ENCODE peak calls at places on chromosomes 13 and 19, in seven cellular contexts. One of them, this sample, is unnamed.

GRCh38 chr13:76512676-76513277 is 373.4 kb downstream of the KCTD12 start:
- DNase-seq in pancreas: no peak
- DNase-seq in CD4-positive, alpha-beta memory T cell: no peak
- DNase-seq in psoas muscle: no peak
- DNase-seq in GM06990: no peak
- DNase-seq in K562: no peak
- DNase-seq in neuronal stem cell: no peak
- DNase-seq in this sample: no peak

GRCh38 chr19:55253842-55254624 is 4.8 kb downstream of the PPP6R1 start:
- DNase-seq in pancreas: no peak
- DNase-seq in CD4-positive, alpha-beta memory T cell: peak; percentile 80
- DNase-seq in psoas muscle: no peak
- DNase-seq in GM06990: peak; percentile 87
- DNase-seq in K562: no peak
- DNase-seq in neuronal stem cell: no peak
- DNase-seq in this sample: no peak

GRCh38 chr19:10911579-10912363 is 16.7 kb downstream of the YIPF2 start:
- DNase-seq in pancreas: no peak
- DNase-seq in CD4-positive, alpha-beta memory T cell: no peak
- DNase-seq in psoas muscle: no peak
- DNase-seq in GM06990: no peak
- DNase-seq in K562: no peak
- DNase-seq in neuronal stem cell: no peak
- DNase-seq in this sample: no peak

GRCh38 chr19:11848594-11849263 is at the start of gene ZNF439:
- DNase-seq in pancreas: peak; percentile 91
- DNase-seq in CD4-positive, alpha-beta memory T cell: peak; percentile 85
- DNase-seq in psoas muscle: peak; percentile 89
- DNase-seq in GM06990: peak; percentile 84
- DNase-seq in K562: peak; percentile 22
- DNase-seq in neuronal stem cell: peak; percentile 26
- DNase-seq in this sample: peak; percentile 82

GRCh38 chr13:28538932-28539331 is 44.0 kb upstream of the FLT1 start:
- DNase-seq in pancreas: no peak
- DNase-seq in CD4-positive, alpha-beta memory T cell: no peak
- DNase-seq in psoas muscle: no peak
- DNase-seq in GM06990: no peak
- DNase-seq in K562: peak; percentile 66
- DNase-seq in neuronal stem cell: no peak
- DNase-seq in this sample: no peak

GRCh38 chr13:36526897-36527296 is 94.6 kb downstream of the CCNA1 start:
- DNase-seq in pancreas: no peak
- DNase-seq in CD4-positive, alpha-beta memory T cell: no peak
- DNase-seq in psoas muscle: no peak
- DNase-seq in GM06990: no peak
- DNase-seq in K562: no peak
- DNase-seq in neuronal stem cell: no peak
- DNase-seq in this sample: no peak

GRCh38 chr13:20908714-20909497 is 6.4 kb upstream of the XPO4 start:
- DNase-seq in pancreas: no peak
- DNase-seq in CD4-positive, alpha-beta memory T cell: no peak
- DNase-seq in psoas muscle: no peak
- DNase-seq in GM06990: no peak
- DNase-seq in K562: no peak
- DNase-seq in neuronal stem cell: no peak
- DNase-seq in this sample: no peak

GRCh38 chr13:65656740-65657329 is 1573.3 kb downstream of the PCDH9 start:
- DNase-seq in pancreas: no peak
- DNase-seq in CD4-positive, alpha-beta memory T cell: no peak
- DNase-seq in psoas muscle: no peak
- DNase-seq in GM06990: no peak
- DNase-seq in K562: no peak
- DNase-seq in neuronal stem cell: no peak
- DNase-seq in this sample: no peak

GRCh38 chr13:62320129-62320724 is 904.6 kb upstream of the PCDH20 start:
- DNase-seq in pancreas: no peak
- DNase-seq in CD4-positive, alpha-beta memory T cell: no peak
- DNase-seq in psoas muscle: no peak
- DNase-seq in GM06990: peak; percentile 25
- DNase-seq in K562: peak; percentile 1
- DNase-seq in neuronal stem cell: peak; percentile 35
- DNase-seq in this sample: no peak

GRCh38 chr13:45046445-45046844 is 57.1 kb downstream of the GPALPP1 start:
- DNase-seq in pancreas: no peak
- DNase-seq in CD4-positive, alpha-beta memory T cell: no peak
- DNase-seq in psoas muscle: no peak
- DNase-seq in GM06990: no peak
- DNase-seq in K562: no peak
- DNase-seq in neuronal stem cell: no peak
- DNase-seq in this sample: no peak

GRCh38 chr19:1847684-1848398 is 442 bp downstream of the REXO1 start:
- DNase-seq in pancreas: no peak
- DNase-seq in CD4-positive, alpha-beta memory T cell: no peak
- DNase-seq in psoas muscle: peak; percentile 40
- DNase-seq in GM06990: no peak
- DNase-seq in K562: peak; percentile 74
- DNase-seq in neuronal stem cell: no peak
- DNase-seq in this sample: no peak

GRCh38 chr19:12723643-12724426 is at the start of gene TNPO2:
- DNase-seq in pancreas: no peak
- DNase-seq in CD4-positive, alpha-beta memory T cell: peak; percentile 59
- DNase-seq in psoas muscle: peak; percentile 53
- DNase-seq in GM06990: peak; percentile 74
- DNase-seq in K562: peak; percentile 91
- DNase-seq in neuronal stem cell: peak; percentile 76
- DNase-seq in this sample: no peak

GRCh38 chr13:20431080-20431479 is 94.6 kb downstream of the CRYL1 start:
- DNase-seq in pancreas: no peak
- DNase-seq in CD4-positive, alpha-beta memory T cell: no peak
- DNase-seq in psoas muscle: no peak
- DNase-seq in GM06990: no peak
- DNase-seq in K562: no peak
- DNase-seq in neuronal stem cell: no peak
- DNase-seq in this sample: no peak

GRCh38 chr19:17107546-17108452 is 32.2 kb downstream of the MYO9B start:
- DNase-seq in pancreas: peak; percentile 71
- DNase-seq in CD4-positive, alpha-beta memory T cell: no peak
- DNase-seq in psoas muscle: peak; percentile 93
- DNase-seq in GM06990: peak; percentile 62
- DNase-seq in K562: no peak
- DNase-seq in neuronal stem cell: no peak
- DNase-seq in this sample: peak; percentile 96

GRCh38 chr13:23621316-23621645 is 51.1 kb downstream of the TNFRSF19 start:
- DNase-seq in pancreas: no peak
- DNase-seq in CD4-positive, alpha-beta memory T cell: no peak
- DNase-seq in psoas muscle: no peak
- DNase-seq in GM06990: no peak
- DNase-seq in K562: no peak
- DNase-seq in neuronal stem cell: no peak
- DNase-seq in this sample: no peak

GRCh38 chr13:35769812-35770211 is 293.3 kb upstream of the MAB21L1 start:
- DNase-seq in pancreas: no peak
- DNase-seq in CD4-positive, alpha-beta memory T cell: no peak
- DNase-seq in psoas muscle: no peak
- DNase-seq in GM06990: no peak
- DNase-seq in K562: no peak
- DNase-seq in neuronal stem cell: no peak
- DNase-seq in this sample: no peak

GRCh38 chr19:49224856-49225255 is 67.3 kb downstream of the TRPM4 start:
- DNase-seq in pancreas: peak; percentile 72
- DNase-seq in CD4-positive, alpha-beta memory T cell: no peak
- DNase-seq in psoas muscle: peak; percentile 37
- DNase-seq in GM06990: peak; percentile 47
- DNase-seq in K562: peak; percentile 73
- DNase-seq in neuronal stem cell: peak; percentile 48
- DNase-seq in this sample: no peak

GRCh38 chr13:75661443-75661842 is 25.3 kb downstream of the LMO7 start:
- DNase-seq in pancreas: no peak
- DNase-seq in CD4-positive, alpha-beta memory T cell: no peak
- DNase-seq in psoas muscle: no peak
- DNase-seq in GM06990: no peak
- DNase-seq in K562: no peak
- DNase-seq in neuronal stem cell: no peak
- DNase-seq in this sample: no peak

GRCh38 chr13:26424181-26424580 is 133.3 kb upstream of the WASF3 start:
- DNase-seq in pancreas: no peak
- DNase-seq in CD4-positive, alpha-beta memory T cell: no peak
- DNase-seq in psoas muscle: peak; percentile 37
- DNase-seq in GM06990: no peak
- DNase-seq in K562: no peak
- DNase-seq in neuronal stem cell: no peak
- DNase-seq in this sample: no peak

GRCh38 chr19:53461866-53462265 is 5.7 kb upstream of the ZNF813 start:
- DNase-seq in pancreas: no peak
- DNase-seq in CD4-positive, alpha-beta memory T cell: no peak
- DNase-seq in psoas muscle: no peak
- DNase-seq in GM06990: no peak
- DNase-seq in K562: no peak
- DNase-seq in neuronal stem cell: no peak
- DNase-seq in this sample: no peak

GRCh38 chr19:45780448-45781281 is 1.6 kb downstream of the DMPK start:
- DNase-seq in pancreas: no peak
- DNase-seq in CD4-positive, alpha-beta memory T cell: no peak
- DNase-seq in psoas muscle: no peak
- DNase-seq in GM06990: no peak
- DNase-seq in K562: peak; percentile 45
- DNase-seq in neuronal stem cell: no peak
- DNase-seq in this sample: no peak

GRCh38 chr13:50167224-50167947 is 152.1 kb downstream of the KCNRG start:
- DNase-seq in pancreas: no peak
- DNase-seq in CD4-positive, alpha-beta memory T cell: no peak
- DNase-seq in psoas muscle: no peak
- DNase-seq in GM06990: no peak
- DNase-seq in K562: no peak
- DNase-seq in neuronal stem cell: no peak
- DNase-seq in this sample: no peak

GRCh38 chr13:30173301-30173605 is 134.1 kb downstream of the KATNAL1 start:
- DNase-seq in pancreas: no peak
- DNase-seq in CD4-positive, alpha-beta memory T cell: no peak
- DNase-seq in psoas muscle: no peak
- DNase-seq in GM06990: no peak
- DNase-seq in K562: no peak
- DNase-seq in neuronal stem cell: no peak
- DNase-seq in this sample: no peak

DNA sequence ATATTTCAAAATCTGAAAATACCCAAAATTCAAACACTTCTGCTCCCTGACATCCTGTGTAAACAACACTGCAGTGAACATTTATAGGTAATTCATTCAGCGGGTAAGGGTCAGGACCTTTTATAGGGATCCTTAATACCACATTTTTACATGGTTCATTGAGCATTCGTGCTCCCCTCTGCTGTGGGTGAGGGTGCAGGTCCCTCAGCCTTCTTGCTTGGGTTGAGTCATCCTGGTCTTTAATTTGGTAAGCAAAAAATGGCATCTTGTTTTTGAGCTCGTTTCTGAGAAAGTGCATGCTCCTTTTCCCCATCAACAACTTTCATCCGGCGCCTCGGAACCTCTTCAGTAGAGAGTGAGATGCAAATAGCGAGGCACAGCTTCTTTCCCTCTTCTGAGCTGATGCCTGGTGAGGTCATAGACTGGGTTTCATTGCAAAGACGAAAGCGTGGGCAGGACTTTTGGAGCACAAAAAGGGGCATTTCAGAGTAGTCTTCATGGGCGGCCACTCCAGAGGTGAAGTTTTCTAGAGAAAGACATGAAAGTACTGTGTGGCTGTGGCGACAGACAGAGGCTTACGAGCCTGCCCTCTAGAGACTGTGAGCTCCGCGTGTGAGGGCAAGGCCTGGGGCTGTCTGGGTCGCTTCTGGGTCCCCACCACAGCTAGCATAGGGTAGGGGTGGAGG is 44.5 kb downstream of the BBC3 start:
- DNase-seq in pancreas: no peak
- DNase-seq in CD4-positive, alpha-beta memory T cell: peak; percentile 78
- DNase-seq in psoas muscle: no peak
- DNase-seq in GM06990: peak; percentile 67
- DNase-seq in K562: no peak
- DNase-seq in neuronal stem cell: no peak
- DNase-seq in this sample: no peak
- H3K4me3 ChIP-seq in pancreas: no peak overlapping the region
- H3K4me3 ChIP-seq in CD4-positive, alpha-beta memory T cell: peak overlapping the region; percentile 22
- H3K4me3 ChIP-seq in psoas muscle: no peak overlapping the region
- H3K4me3 ChIP-seq in GM06990: no peak overlapping the region
- H3K4me3 ChIP-seq in K562: no peak overlapping the region
- H3K4me3 ChIP-seq in neuronal stem cell: no peak overlapping the region
- H3K4me3 ChIP-seq in this sample: no peak overlapping the region

DNA sequence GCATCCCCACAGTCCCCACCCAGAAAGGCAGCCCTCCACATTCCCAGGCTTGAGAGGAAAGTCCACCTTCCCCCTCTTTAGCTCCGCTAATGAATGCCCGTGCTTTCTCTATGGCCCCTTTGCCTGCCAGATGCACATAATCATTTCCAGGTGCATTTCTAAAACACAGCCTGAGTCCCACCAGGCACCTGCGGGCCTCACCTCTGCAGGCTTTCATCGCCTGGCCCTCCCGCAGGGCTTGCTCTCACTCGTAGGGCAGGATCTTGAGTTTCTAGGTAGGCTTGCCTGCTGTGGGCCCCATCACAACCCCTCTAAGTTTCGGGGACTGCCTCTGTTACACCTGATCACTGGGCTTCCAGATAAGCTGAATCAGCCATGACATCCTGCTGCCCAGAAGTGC is 173.6 kb downstream of the ZNF536 start:
- DNase-seq in pancreas: no peak
- DNase-seq in CD4-positive, alpha-beta memory T cell: no peak
- DNase-seq in psoas muscle: no peak
- DNase-seq in GM06990: no peak
- DNase-seq in K562: no peak
- DNase-seq in neuronal stem cell: no peak
- DNase-seq in this sample: no peak
- H3K27me3 ChIP-seq in pancreas: no peaks in the 10 kb centered on the region
- H3K27me3 ChIP-seq in CD4-positive, alpha-beta memory T cell: no peaks in the 10 kb centered on the region
- H3K27me3 ChIP-seq in psoas muscle: no peaks in the 10 kb centered on the region
- H3K27me3 ChIP-seq in GM06990: no peaks in the 10 kb centered on the region
- H3K27me3 ChIP-seq in K562: peaks cover 6% of the 10 kb centered on the region
- H3K27me3 ChIP-seq in neuronal stem cell: no peaks in the 10 kb centered on the region
- H3K27me3 ChIP-seq in this sample: no peaks in the 10 kb centered on the region

DNA sequence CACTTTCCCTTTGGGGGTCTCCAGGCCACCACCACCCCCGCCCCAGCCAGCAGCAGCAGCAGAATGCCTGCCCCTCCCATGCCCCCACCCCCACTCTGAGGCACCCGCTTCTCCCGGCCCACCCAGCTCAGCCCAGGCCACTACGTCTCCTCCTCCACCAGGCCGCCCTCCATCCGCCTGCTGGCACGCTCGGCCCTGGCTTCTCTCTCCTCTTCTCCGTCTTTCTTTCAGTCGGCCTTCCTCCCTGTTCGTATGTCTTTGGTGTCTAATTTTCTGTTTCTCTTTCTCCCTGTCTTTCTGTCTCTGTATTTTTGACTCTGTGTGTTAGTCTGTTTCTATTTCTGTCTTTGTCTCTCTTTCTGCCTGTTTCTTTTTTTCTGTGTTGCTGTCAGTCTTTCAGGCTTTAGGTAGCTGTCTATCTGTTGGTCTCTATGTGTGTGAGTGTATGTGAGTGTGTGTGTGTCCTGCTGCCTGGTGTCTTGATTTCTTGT is at the start of gene LGI4:
- DNase-seq in pancreas: no peak
- DNase-seq in CD4-positive, alpha-beta memory T cell: no peak
- DNase-seq in psoas muscle: no peak
- DNase-seq in GM06990: no peak
- DNase-seq in K562: no peak
- DNase-seq in neuronal stem cell: no peak
- DNase-seq in this sample: no peak
- H3K4me3 ChIP-seq in pancreas: no peak within 1 kb of the TSS
- H3K4me3 ChIP-seq in CD4-positive, alpha-beta memory T cell: no peak within 1 kb of the TSS
- H3K4me3 ChIP-seq in psoas muscle: peak within 1 kb of the TSS; percentile 66
- H3K4me3 ChIP-seq in GM06990: no peak within 1 kb of the TSS
- H3K4me3 ChIP-seq in K562: no peak within 1 kb of the TSS
- H3K4me3 ChIP-seq in neuronal stem cell: no peak within 1 kb of the TSS
- H3K4me3 ChIP-seq in this sample: peak within 1 kb of the TSS; percentile 62

GRCh38 chr13:111403266-111403665 is 82.8 kb downstream of the TEX29 start:
- DNase-seq in pancreas: no peak
- DNase-seq in CD4-positive, alpha-beta memory T cell: no peak
- DNase-seq in psoas muscle: no peak
- DNase-seq in GM06990: no peak
- DNase-seq in K562: no peak
- DNase-seq in neuronal stem cell: no peak
- DNase-seq in this sample: no peak
- H3K27me3 ChIP-seq in pancreas: no peaks in the 10 kb centered on the region
- H3K27me3 ChIP-seq in CD4-positive, alpha-beta memory T cell: no peaks in the 10 kb centered on the region
- H3K27me3 ChIP-seq in psoas muscle: no peaks in the 10 kb centered on the region
- H3K27me3 ChIP-seq in GM06990: no peaks in the 10 kb centered on the region
- H3K27me3 ChIP-seq in K562: no peaks in the 10 kb centered on the region
- H3K27me3 ChIP-seq in neuronal stem cell: no peaks in the 10 kb centered on the region
- H3K27me3 ChIP-seq in this sample: no peaks in the 10 kb centered on the region

This sample was measured in thoracic aorta.